ENCODE peak calls at places on chromosomes 16 and 17, in ten cellular contexts. C is MM.1S, F is Peyer's patch, V is tibial nerve, S is fibroblast of lung, P is ovary, R is breast epithelium, W is hepatocyte, Z is PC-9, G is heart right ventricle. L is an unnamed sample.

GRCh38 chr17:43645765-43646481 is 15.8 kb downstream of the MEOX1 start:
- DNase-seq in C (no peak), F (peak; percentile 67), V (peak; percentile 37), S (peak; percentile 30), P (peak; percentile 60), R (peak; percentile 65), W (peak; percentile 71), Z (no peak), G (peak; percentile 86), L (peak; percentile 61)

GRCh38 chr17:42849451-42850157 is 1.4 kb upstream of the AOC3 start:
- DNase-seq in C (peak; percentile 28), F (peak; percentile 61), V (no peak), S (no peak), P (no peak), R (no peak), W (no peak), Z (no peak), G (no peak), L (no peak)

GRCh38 chr17:5097101-5097834 is 14.4 kb downstream of the ZNF232 start:
- DNase-seq in C (no peak), F (no peak), V (no peak), S (no peak), P (peak; percentile 61), R (no peak), W (peak; percentile 62), Z (no peak), G (peak; percentile 72), L (no peak)

GRCh38 chr17:77501101-77501566 is 360.4 kb downstream of the SEC14L1 start:
- DNase-seq in C (peak; percentile 23), F (no peak), V (no peak), S (peak; percentile 36), P (no peak), R (no peak), W (peak; percentile 35), Z (no peak), G (no peak), L (no peak)

GRCh38 chr17:48612854-48613691 is 2.0 kb downstream of the HOXB8 start:
- DNase-seq in C (no peak), F (peak; percentile 71), V (no peak), S (peak; percentile 60), P (no peak), R (no peak), W (peak; percentile 61), Z (no peak), G (no peak), L (peak; percentile 64)

GRCh38 chr17:4498461-4499397 is at the start of gene SPNS2:
- DNase-seq in C (peak; percentile 73), F (peak; percentile 85), V (no peak), S (peak; percentile 12), P (peak; percentile 28), R (no peak), W (peak; percentile 87), Z (peak; percentile 84), G (peak; percentile 77), L (peak; percentile 54)

GRCh38 chr17:75547091-75547490 is 21.6 kb downstream of the LLGL2 start:
- DNase-seq in C (no peak), F (no peak), V (no peak), S (no peak), P (no peak), R (peak; percentile 63), W (no peak), Z (no peak), G (no peak), L (no peak)

GRCh38 chr16:72291121-72291520 is 119.2 kb upstream of the PMFBP1 start:
- DNase-seq in C (no peak), F (no peak), V (no peak), S (peak; percentile 81), P (no peak), R (no peak), W (no peak), Z (peak; percentile 18), G (no peak), L (no peak)

GRCh38 chr17:75873587-75874322 is 4.6 kb downstream of the TRIM47 start:
- DNase-seq in C (no peak), F (no peak), V (peak; percentile 43), S (no peak), P (no peak), R (no peak), W (no peak), Z (no peak), G (no peak), L (no peak)

GRCh38 chr16:31477220-31478216 is 5.4 kb upstream of the SLC5A2 start:
- DNase-seq in C (peak; percentile 17), F (peak; percentile 89), V (no peak), S (no peak), P (no peak), R (peak; percentile 77), W (peak; percentile 85), Z (peak; percentile 96), G (no peak), L (no peak)

GRCh38 chr16:80718480-80719220 is 85.7 kb downstream of the CDYL2 start:
- DNase-seq in C (no peak), F (no peak), V (no peak), S (no peak), P (no peak), R (peak; percentile 83), W (no peak), Z (peak; percentile 20), G (no peak), L (no peak)

GRCh38 chr17:58332720-58333395 is 4.3 kb upstream of the TSPOAP1 start:
- DNase-seq in C (peak; percentile 26), F (peak; percentile 51), V (no peak), S (no peak), P (no peak), R (no peak), W (no peak), Z (no peak), G (no peak), L (no peak)

DNA sequence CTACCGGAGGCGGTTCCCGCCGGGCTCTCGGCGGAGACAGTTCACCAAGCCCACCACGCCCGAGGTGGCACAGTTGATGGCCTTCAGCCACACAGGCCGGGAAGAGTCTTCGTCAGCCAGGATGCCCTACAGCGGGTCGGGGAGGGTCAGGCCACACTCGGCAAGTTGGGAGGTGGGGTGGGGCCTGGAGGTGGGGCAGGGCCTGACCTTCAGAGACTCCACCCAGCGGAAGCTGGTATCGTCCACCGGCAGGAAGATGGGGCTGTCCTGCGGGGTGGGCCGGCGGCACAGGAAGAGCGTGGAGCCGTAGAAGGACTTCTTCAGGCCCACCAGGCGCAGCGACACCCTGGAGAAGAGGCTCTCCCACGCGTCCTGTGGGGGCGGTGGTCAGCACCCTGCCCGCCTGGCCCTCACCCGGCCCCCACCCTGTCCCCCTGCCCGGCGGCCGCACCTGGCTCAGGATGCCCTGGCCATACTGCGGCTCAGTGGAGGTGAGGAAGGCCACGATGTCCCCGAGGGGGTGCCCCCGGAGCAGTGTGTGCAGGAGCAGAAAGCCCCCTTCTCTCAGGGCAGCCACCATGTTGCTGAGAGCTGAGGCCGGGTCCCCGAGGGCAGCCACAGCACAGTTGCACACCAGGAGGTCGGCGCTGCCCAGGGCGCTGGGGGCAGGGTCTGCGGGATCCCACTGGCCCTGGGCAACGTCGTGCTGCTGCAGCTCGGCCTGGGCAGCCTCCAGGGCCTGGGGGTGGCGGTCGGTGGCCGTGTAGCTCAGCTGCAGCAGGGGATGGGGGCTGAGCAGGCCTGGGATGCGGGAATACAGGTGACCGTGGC is 12.8 kb downstream of the FASN start:
- DNase-seq in C (no peak), F (no peak), V (no peak), S (no peak), P (no peak), R (no peak), W (no peak), Z (no peak), G (peak; percentile 7), L (peak; percentile 5)
- H3K36me3 ChIP-seq in C (peaks cover 14% of the 10 kb centered on the region), F (no peaks in the 10 kb centered on the region), V (peaks cover 100% of the 10 kb centered on the region), S (peaks cover 79% of the 10 kb centered on the region), P (no peaks in the 10 kb centered on the region), R (peaks cover 69% of the 10 kb centered on the region), W (no peaks in the 10 kb centered on the region), Z (no peaks in the 10 kb centered on the region), G (no peaks in the 10 kb centered on the region), L (peaks cover 92% of the 10 kb centered on the region)

GRCh38 chr16:63983401-63983800 is 1138.5 kb downstream of the CDH11 start:
- DNase-seq in C (no peak), F (no peak), V (no peak), S (no peak), P (no peak), R (no peak), W (peak; percentile 16), Z (no peak), G (no peak), L (no peak)
- H3K4me3 ChIP-seq in C (no peak overlapping the region), F (no peak overlapping the region), V (no peak overlapping the region), S (no peak overlapping the region), P (no peak overlapping the region), R (no peak overlapping the region), W (no peak overlapping the region), Z (no peak overlapping the region), G (no peak overlapping the region), L (no peak overlapping the region)

GRCh38 chr17:9209347-9209746 is 188.0 kb downstream of the NTN1 start:
- DNase-seq in C (no peak), F (peak; percentile 23), V (no peak), S (no peak), P (no peak), R (no peak), W (no peak), Z (no peak), G (no peak), L (no peak)
- H3K36me3 ChIP-seq in C (no peaks in the 10 kb centered on the region), F (no peaks in the 10 kb centered on the region), V (no peaks in the 10 kb centered on the region), S (no peaks in the 10 kb centered on the region), P (no peaks in the 10 kb centered on the region), R (no peaks in the 10 kb centered on the region), W (no peaks in the 10 kb centered on the region), Z (no peaks in the 10 kb centered on the region), G (no peaks in the 10 kb centered on the region), L (no peaks in the 10 kb centered on the region)

DNA sequence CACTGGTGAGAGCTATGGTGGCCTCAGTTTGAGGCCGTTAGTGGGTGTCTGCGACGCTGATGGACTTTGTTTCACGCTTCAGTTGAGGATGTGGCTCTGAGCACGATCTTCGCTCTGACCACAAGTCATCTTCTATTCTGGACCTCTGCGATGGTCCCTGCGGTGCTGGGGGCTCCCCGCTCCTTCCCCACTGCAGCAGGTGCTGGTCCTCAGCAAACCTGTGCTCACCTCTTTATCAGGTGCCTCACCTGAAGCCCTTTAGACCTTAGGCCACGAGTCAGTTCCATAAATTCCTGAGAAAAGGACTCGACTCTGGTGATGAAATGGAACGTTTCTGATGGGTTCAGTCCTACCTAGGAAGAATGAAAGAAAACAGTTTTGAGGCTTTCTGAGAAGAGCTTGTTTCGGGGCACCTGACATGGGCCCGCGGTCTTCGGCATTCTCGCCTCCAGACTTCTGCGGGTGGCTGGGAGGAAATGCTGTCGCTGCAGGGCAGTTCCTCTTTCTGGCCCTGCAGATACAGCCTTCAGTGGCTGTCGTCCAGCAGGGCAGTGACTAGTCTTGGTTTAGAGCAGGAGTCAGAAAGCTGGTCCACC is 4.7 kb downstream of the KCTD5 start:
- DNase-seq in C (peak; percentile 86), F (peak; percentile 23), V (no peak), S (no peak), P (no peak), R (no peak), W (no peak), Z (no peak), G (peak; percentile 30), L (no peak)
- H3K4me3 ChIP-seq in C (peak overlapping the region; percentile 46), F (no peak overlapping the region), V (no peak overlapping the region), S (no peak overlapping the region), P (no peak overlapping the region), R (no peak overlapping the region), W (no peak overlapping the region), Z (no peak overlapping the region), G (peak overlapping the region; percentile 38), L (no peak overlapping the region)